ENCODE peak calls at places on chromosomes 3 and 15, in nine cellular contexts. B is heart right ventricle, M is IMR-90, D is K562, O is sigmoid colon, A is AG10803, H is foreskin fibroblast, G is neural crest cell, K is A549. R is an unnamed sample.

GRCh38 chr3:196991581-196992460 is 23.2 kb upstream of the PIGZ start:
- DNase-seq in D (no peak), K (no peak), O (peak; percentile 40), G (no peak), B (no peak), A (no peak), H (no peak), M (no peak), R (no peak)

GRCh38 chr3:57673158-57673557 is 19.7 kb downstream of the DENND6A start:
- DNase-seq in M (no peak), H (no peak), G (no peak), O (no peak), K (no peak), D (no peak), B (no peak), A (no peak), R (no peak)

GRCh38 chr3:49553320-49553689 is 972 bp upstream of the BSN start:
- DNase-seq in D (no peak), A (peak; percentile 28), B (no peak), G (no peak), H (no peak), K (no peak), M (peak; percentile 48), O (no peak), R (no peak)

GRCh38 chr15:63041982-63042878 is at the start of gene TPM1:
- DNase-seq in G (peak; percentile 55), B (peak; percentile 88), M (peak; percentile 93), H (peak; percentile 78), K (peak; percentile 95), O (peak; percentile 97), A (peak; percentile 95), D (no peak), R (peak; percentile 96)

GRCh38 chr3:40566699-40567098 is 41.9 kb downstream of the ZNF621 start:
- DNase-seq in A (no peak), K (no peak), H (no peak), B (no peak), M (no peak), G (no peak), O (no peak), D (no peak), R (no peak)

GRCh38 chr3:127480196-127480933 is 110.2 kb downstream of the TPRA1 start:
- DNase-seq in A (no peak), G (no peak), D (no peak), M (no peak), O (peak; percentile 24), H (no peak), K (no peak), B (no peak), R (no peak)

GRCh38 chr3:23404241-23404640 is 201.1 kb downstream of the UBE2E2 start:
- DNase-seq in O (no peak), H (no peak), B (no peak), G (no peak), K (no peak), M (no peak), D (no peak), A (no peak), R (no peak)

GRCh38 chr3:155519081-155519480 is 225.6 kb upstream of the STRIT1 start:
- DNase-seq in A (no peak), G (no peak), H (no peak), M (no peak), K (no peak), O (no peak), B (no peak), D (no peak), R (no peak)

GRCh38 chr15:45126535-45127158 is 3.0 kb downstream of the DUOXA1 start:
- DNase-seq in A (peak; percentile 29), B (no peak), H (no peak), M (peak; percentile 36), G (no peak), D (peak; percentile 39), K (no peak), O (no peak), R (peak; percentile 62)

DNA sequence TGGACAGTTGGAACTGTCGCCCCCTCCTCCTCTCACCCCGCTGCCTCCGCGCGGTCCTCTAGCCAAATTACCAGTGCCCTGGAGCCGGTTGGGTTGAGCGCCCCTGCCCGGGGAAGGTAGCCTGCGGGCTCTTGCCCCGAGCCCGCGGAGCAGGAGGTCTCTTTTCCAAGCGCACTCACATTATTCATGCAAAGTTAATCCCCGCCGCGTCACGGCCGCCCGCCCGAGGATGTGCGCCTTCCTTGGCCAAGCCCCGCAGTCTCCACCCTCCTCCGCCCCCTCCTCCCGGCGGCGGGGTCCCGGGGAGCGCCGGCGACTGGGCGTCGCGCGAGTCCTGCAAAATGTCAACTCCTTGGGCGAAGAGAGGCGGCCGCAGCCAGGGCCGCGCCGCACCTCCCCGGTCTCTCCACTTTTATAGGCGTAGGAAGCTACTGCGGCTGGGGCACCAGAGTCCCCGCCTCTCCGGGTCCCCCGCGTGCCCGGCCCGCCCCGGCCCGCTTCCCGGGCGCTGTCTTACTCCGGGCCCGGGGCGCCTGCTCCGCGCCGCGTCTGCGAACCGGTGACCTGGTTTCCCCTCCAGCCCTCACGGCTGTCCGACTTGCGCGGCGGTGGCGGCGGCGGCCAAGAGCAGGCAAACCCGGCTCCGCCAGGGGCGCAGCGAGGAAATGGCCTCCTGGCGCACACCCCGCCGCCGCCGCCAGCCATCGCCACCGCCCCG is at the start of gene THRB:
- DNase-seq in B (peak; percentile 77), G (peak; percentile 58), H (peak; percentile 42), K (peak; percentile 68), D (peak; percentile 85), A (peak; percentile 53), M (no peak), O (peak; percentile 87), R (peak; percentile 83)
- TF ChIP-seq CTCF in B (peak; percentile 31), G (peak; percentile 53), H (peak; percentile 13), K (peak; percentile 22), D (peak; percentile 54), A (peak; percentile 20), M (no peak), O (peak; percentile 42), R (peak; percentile 20)

GRCh38 chr3:126262227-126262626 is 81.8 kb upstream of the ALDH1L1 start:
- DNase-seq in K (no peak), M (no peak), G (no peak), B (no peak), A (no peak), O (no peak), D (no peak), H (no peak), R (no peak)

GRCh38 chr3:126259411-126260391 is 79.3 kb upstream of the ALDH1L1 start:
- DNase-seq in B (peak; percentile 51), M (peak; percentile 10), G (peak; percentile 36), H (no peak), O (peak; percentile 85), A (no peak), K (no peak), D (peak; percentile 52), R (peak; percentile 57)

GRCh38 chr3:126258670-126259069 is 78.3 kb upstream of the ALDH1L1 start:
- DNase-seq in M (no peak), K (no peak), D (peak; percentile 51), A (no peak), B (no peak), O (no peak), G (no peak), H (no peak), R (peak; percentile 47)

GRCh38 chr3:126263539-126263938 is 83.2 kb upstream of the ALDH1L1 start:
- DNase-seq in A (no peak), M (no peak), O (no peak), B (no peak), G (no peak), K (no peak), H (no peak), D (no peak), R (no peak)

DNA sequence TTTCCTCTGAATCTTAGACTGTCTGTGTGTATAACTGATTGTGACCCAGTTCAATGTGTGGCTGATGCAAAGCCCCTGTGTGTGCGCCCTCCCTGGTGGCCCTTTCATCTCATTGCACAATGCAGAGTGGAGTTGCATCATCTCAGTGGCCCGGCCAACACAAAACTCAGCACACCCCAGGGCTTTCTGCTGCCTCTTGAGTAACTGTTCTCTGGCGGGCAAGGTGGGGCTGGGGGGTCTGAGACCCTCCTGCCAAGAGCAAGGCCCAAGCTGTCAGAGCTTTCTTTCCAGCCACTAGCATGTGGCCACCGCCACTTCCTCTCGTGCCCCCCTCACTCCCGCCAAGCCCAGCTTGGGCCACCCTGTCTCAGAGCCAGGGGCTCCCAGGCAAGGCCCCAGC is 80.7 kb upstream of the ALDH1L1 start:
- DNase-seq in A (peak; percentile 83), D (no peak), H (peak; percentile 60), G (peak; percentile 30), B (no peak), K (no peak), M (peak; percentile 61), O (peak; percentile 92), R (peak; percentile 45)
- TF ChIP-seq CTCF in A (no peak), D (no peak), H (no peak), G (no peak), B (no peak), K (no peak), M (peak; percentile 5), O (no peak), R (no peak)

GRCh38 chr3:123939706-123940105 is 21.3 kb downstream of the CCDC14 start:
- DNase-seq in B (no peak), H (no peak), K (no peak), A (no peak), M (no peak), D (no peak), O (no peak), G (no peak), R (no peak)

GRCh38 chr3:123935830-123936229 is 25.2 kb downstream of the CCDC14 start:
- DNase-seq in A (no peak), K (no peak), H (no peak), O (no peak), D (no peak), B (no peak), M (no peak), G (no peak), R (no peak)

GRCh38 chr3:123936400-123936799 is 24.6 kb downstream of the CCDC14 start:
- DNase-seq in A (peak; percentile 21), M (no peak), H (no peak), G (no peak), K (no peak), B (no peak), O (no peak), D (no peak), R (no peak)

DNA sequence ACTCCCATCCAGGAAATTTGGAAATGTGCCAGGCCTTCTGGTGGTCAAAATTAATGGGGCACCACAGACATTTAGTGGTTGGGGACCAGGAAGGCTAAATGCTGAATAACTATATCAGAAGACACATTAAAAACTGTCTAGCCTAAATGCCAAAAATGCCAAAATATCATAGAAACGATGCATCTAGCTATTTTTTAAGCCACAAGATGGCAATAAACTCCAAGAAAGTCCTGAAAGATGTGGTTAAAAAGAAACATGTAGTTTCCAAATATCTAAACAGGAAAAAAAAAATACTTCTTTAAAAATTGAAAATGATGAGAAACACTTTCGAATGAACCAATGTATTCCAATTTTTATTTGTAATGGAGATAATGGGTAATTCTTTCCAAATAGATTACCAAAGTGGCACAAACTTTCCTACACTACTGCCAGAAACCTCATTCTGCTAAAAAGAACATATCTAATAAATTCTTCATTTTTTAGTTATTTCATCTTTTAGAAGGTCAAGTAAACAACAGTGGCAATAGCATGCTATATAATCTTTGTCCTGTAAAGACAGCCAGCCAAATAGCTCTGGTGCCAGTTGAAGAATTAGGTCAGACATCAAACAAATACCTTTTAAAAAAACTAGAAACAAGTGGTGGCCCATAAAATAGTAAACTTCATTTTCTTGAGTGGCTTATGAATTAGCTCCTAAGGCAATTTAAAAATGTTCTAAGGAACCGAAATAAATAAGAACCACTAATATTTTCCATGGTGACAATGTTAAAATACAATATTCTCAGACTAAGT is 19.7 kb downstream of the CCDC14 start:
- DNase-seq in K (no peak), H (no peak), G (no peak), B (no peak), O (no peak), A (peak; percentile 44), M (no peak), D (no peak), R (no peak)
- TF ChIP-seq CTCF in K (peak; percentile 25), H (peak; percentile 20), G (no peak), B (peak; percentile 19), O (peak; percentile 22), A (peak; percentile 59), M (peak; percentile 37), D (no peak), R (no peak)

GRCh38 chr3:73432021-73432722 is 192.6 kb downstream of the PDZRN3 start:
- DNase-seq in K (peak; percentile 42), D (peak; percentile 41), H (no peak), A (peak; percentile 58), M (peak; percentile 54), B (no peak), G (no peak), O (peak; percentile 69), R (peak; percentile 9)
- TF ChIP-seq CTCF in K (peak; percentile 66), D (peak; percentile 53), H (peak; percentile 66), A (peak; percentile 73), M (peak; percentile 68), B (peak; percentile 71), G (peak; percentile 90), O (peak; percentile 54), R (peak; percentile 39)